ENCODE peak calls at places on chromosomes 16 and 17, in seven cellular contexts. W is NCI-H1105; S is stimulated activated CD4-positive, alpha-beta T cell treated with anti-CD3 and anti-CD28 coated beads, Interleukin-15, amount 100 ng/mL, for 1 hour; P is skeletal muscle cell; E is fibroblast of the conjunctiva; I is left ventricle myocardium superior; F is H9. O is an unnamed sample.

GRCh38 chr17:62723842-62724241 is 84.3 kb downstream of the MARCHF10 start:
- DNase-seq in I (no peak), P (no peak), S (no peak), F (peak; percentile 57), W (no peak), E (no peak), O (no peak)

GRCh38 chr17:53313746-53314145 is 509.0 kb upstream of the KIF2B start:
- DNase-seq in W (no peak), I (no peak), F (no peak), E (no peak), S (no peak), P (no peak), O (no peak)

GRCh38 chr16:6032438-6032837 is 934.8 kb upstream of the EEF2KMT start:
- DNase-seq in W (no peak), S (no peak), F (no peak), E (no peak), I (no peak), P (no peak), O (no peak)

GRCh38 chr16:29663020-29663828 is at the start of gene SPN:
- DNase-seq in I (no peak), E (no peak), F (no peak), W (no peak), S (no peak), P (no peak), O (no peak)

GRCh38 chr16:88387177-88387576 is 4.4 kb downstream of the ZNF469 start:
- DNase-seq in S (no peak), W (no peak), P (no peak), E (no peak), I (peak; percentile 46), F (no peak), O (no peak)

GRCh38 chr16:88961031-88961430 is 16.0 kb downstream of the CBFA2T3 start:
- DNase-seq in S (no peak), I (no peak), E (no peak), P (no peak), W (no peak), F (no peak), O (no peak)

GRCh38 chr17:63435681-63436522 is 10.2 kb downstream of the CYB561 start:
- DNase-seq in S (no peak), I (no peak), E (no peak), P (no peak), W (no peak), F (peak; percentile 89), O (peak; percentile 72)

GRCh38 chr17:78039581-78039980 is 81.1 kb downstream of the TNRC6C start:
- DNase-seq in F (no peak), I (no peak), P (no peak), W (no peak), E (no peak), S (no peak), O (no peak)

GRCh38 chr16:80319181-80319580 is 221.6 kb upstream of the DYNLRB2 start:
- DNase-seq in W (no peak), F (no peak), S (no peak), E (no peak), I (no peak), P (no peak), O (peak; percentile 19)

GRCh38 chr17:1055751-1056645 is 59.1 kb downstream of the TIMM22 start:
- DNase-seq in W (peak; percentile 24), F (peak; percentile 84), E (peak; percentile 39), P (no peak), S (peak; percentile 9), I (peak; percentile 75), O (peak; percentile 79)

GRCh38 chr16:87576191-87576590 is 26.1 kb upstream of the JPH3 start:
- DNase-seq in P (no peak), E (no peak), I (no peak), S (no peak), W (no peak), F (peak; percentile 79), O (no peak)

GRCh38 chr17:70313450-70313849 is 144.1 kb downstream of the KCNJ2 start:
- DNase-seq in E (no peak), W (no peak), I (no peak), F (no peak), S (no peak), P (no peak), O (no peak)

GRCh38 chr17:76869209-76869877 is 1.1 kb downstream of the MGAT5B start:
- DNase-seq in S (no peak), I (no peak), E (no peak), P (no peak), W (peak; percentile 15), F (peak; percentile 59), O (no peak)

GRCh38 chr16:55399911-55400310 is 75.9 kb downstream of the IRX6 start:
- DNase-seq in I (no peak), S (no peak), E (no peak), F (no peak), W (no peak), P (no peak), O (no peak)

GRCh38 chr17:64157669-64158180 is 27.8 kb upstream of the ERN1 start:
- DNase-seq in E (no peak), F (no peak), W (no peak), P (no peak), I (no peak), S (no peak), O (no peak)

GRCh38 chr16:50644730-50645129 is 36.4 kb downstream of the SNX20 start:
- DNase-seq in E (peak; percentile 12), I (no peak), P (no peak), S (no peak), F (peak; percentile 54), W (no peak), O (no peak)

GRCh38 chr17:49546546-49547535 is 28.8 kb upstream of the NXPH3 start:
- DNase-seq in I (no peak), W (no peak), S (no peak), P (no peak), E (no peak), F (peak; percentile 35), O (no peak)

GRCh38 chr17:3475155-3475808 is 515 bp upstream of the ASPA start:
- DNase-seq in F (no peak), I (no peak), E (no peak), W (no peak), P (no peak), S (no peak), O (no peak)

GRCh38 chr17:79850571-79851460 is 11.6 kb upstream of the CBX4 start:
- DNase-seq in F (no peak), P (no peak), W (no peak), I (no peak), E (no peak), S (no peak), O (no peak)

GRCh38 chr16:29821663-29822115 is 1.4 kb downstream of the MVP start:
- DNase-seq in E (peak; percentile 50), W (no peak), S (no peak), P (no peak), F (no peak), I (no peak), O (no peak)

GRCh38 chr16:86994651-86995171 is 322.5 kb downstream of the C16orf95 start:
- DNase-seq in P (peak; percentile 89), F (no peak), W (no peak), S (no peak), E (peak; percentile 47), I (peak; percentile 68), O (no peak)

GRCh38 chr17:69762359-69762758 is 312.7 kb upstream of the KCNJ16 start:
- DNase-seq in E (no peak), F (no peak), S (no peak), P (no peak), W (no peak), I (no peak), O (no peak)

GRCh38 chr17:2749784-2750181 is 331 bp upstream of the CCDC92B start:
- DNase-seq in P (peak; percentile 6), I (peak; percentile 85), S (peak; percentile 64), F (peak; percentile 93), E (peak; percentile 16), W (peak; percentile 21), O (peak; percentile 83)

O was measured in HuH-7.5.